ENCODE peak calls at places on chromosomes 11 and 22, in nine cellular contexts. One of them, this sample, is unnamed.

GRCh38 chr11:79025097-79025496 is 415.7 kb downstream of the TENM4 start:
- DNase-seq in CD4-positive, alpha-beta T cell: no peak
- DNase-seq in H9: no peak
- DNase-seq in BE2C: no peak
- DNase-seq in osteocyte: no peak
- DNase-seq in endothelial cell: no peak
- DNase-seq in A673: no peak
- DNase-seq in epithelial cell of esophagus: no peak
- DNase-seq in CD8-positive, alpha-beta T cell: no peak
- DNase-seq in this sample: no peak

GRCh38 chr11:42200311-42200710 is 740.9 kb upstream of the LRRC4C start:
- DNase-seq in osteocyte: no peak
- DNase-seq in CD8-positive, alpha-beta T cell: no peak
- DNase-seq in epithelial cell of esophagus: no peak
- DNase-seq in H9: no peak
- DNase-seq in A673: no peak
- DNase-seq in CD4-positive, alpha-beta T cell: no peak
- DNase-seq in BE2C: no peak
- DNase-seq in endothelial cell: no peak
- DNase-seq in this sample: no peak

GRCh38 chr11:122215244-122215992 is 99.4 kb upstream of the BLID start:
- DNase-seq in endothelial cell: peak
- DNase-seq in CD8-positive, alpha-beta T cell: no peak
- DNase-seq in H9: peak
- DNase-seq in BE2C: peak
- DNase-seq in osteocyte: peak
- DNase-seq in A673: peak
- DNase-seq in epithelial cell of esophagus: peak
- DNase-seq in CD4-positive, alpha-beta T cell: no peak
- DNase-seq in this sample: peak

GRCh38 chr11:125164422-125165110 is at the start of gene PKNOX2:
- DNase-seq in CD4-positive, alpha-beta T cell: peak
- DNase-seq in epithelial cell of esophagus: peak
- DNase-seq in A673: peak
- DNase-seq in BE2C: peak
- DNase-seq in osteocyte: peak
- DNase-seq in H9: peak
- DNase-seq in CD8-positive, alpha-beta T cell: peak
- DNase-seq in endothelial cell: peak
- DNase-seq in this sample: peak

GRCh38 chr11:65553301-65554001 is 4.7 kb downstream of the LTBP3 start:
- DNase-seq in CD8-positive, alpha-beta T cell: peak
- DNase-seq in A673: peak
- DNase-seq in BE2C: peak
- DNase-seq in H9: peak
- DNase-seq in osteocyte: no peak
- DNase-seq in CD4-positive, alpha-beta T cell: peak
- DNase-seq in endothelial cell: no peak
- DNase-seq in epithelial cell of esophagus: no peak
- DNase-seq in this sample: no peak

GRCh38 chr11:83284501-83285051 is 1.6 kb downstream of the CCDC90B start:
- DNase-seq in epithelial cell of esophagus: no peak
- DNase-seq in BE2C: no peak
- DNase-seq in osteocyte: no peak
- DNase-seq in A673: no peak
- DNase-seq in H9: no peak
- DNase-seq in endothelial cell: no peak
- DNase-seq in CD8-positive, alpha-beta T cell: no peak
- DNase-seq in CD4-positive, alpha-beta T cell: no peak
- DNase-seq in this sample: no peak

GRCh38 chr11:69707156-69707555 is 3.3 kb upstream of the FGF19 start:
- DNase-seq in A673: peak
- DNase-seq in CD4-positive, alpha-beta T cell: no peak
- DNase-seq in endothelial cell: no peak
- DNase-seq in BE2C: no peak
- DNase-seq in H9: no peak
- DNase-seq in osteocyte: no peak
- DNase-seq in epithelial cell of esophagus: peak
- DNase-seq in CD8-positive, alpha-beta T cell: no peak
- DNase-seq in this sample: no peak

GRCh38 chr11:134538793-134539192 is 126.8 kb upstream of the B3GAT1 start:
- DNase-seq in A673: no peak
- DNase-seq in H9: no peak
- DNase-seq in epithelial cell of esophagus: no peak
- DNase-seq in endothelial cell: no peak
- DNase-seq in BE2C: no peak
- DNase-seq in CD8-positive, alpha-beta T cell: no peak
- DNase-seq in CD4-positive, alpha-beta T cell: no peak
- DNase-seq in osteocyte: peak
- DNase-seq in this sample: no peak

GRCh38 chr11:6418199-6418957 is 516 bp downstream of the APBB1 start:
- DNase-seq in osteocyte: no peak
- DNase-seq in A673: no peak
- DNase-seq in epithelial cell of esophagus: no peak
- DNase-seq in H9: peak
- DNase-seq in endothelial cell: peak
- DNase-seq in BE2C: peak
- DNase-seq in CD4-positive, alpha-beta T cell: peak
- DNase-seq in CD8-positive, alpha-beta T cell: no peak
- DNase-seq in this sample: no peak
- TF ChIP-seq CTCF in osteocyte: no peak
- TF ChIP-seq CTCF in A673: no peak
- TF ChIP-seq CTCF in epithelial cell of esophagus: no peak
- TF ChIP-seq CTCF in H9: no peak
- TF ChIP-seq CTCF in endothelial cell: no peak
- TF ChIP-seq CTCF in BE2C: no peak
- TF ChIP-seq CTCF in CD4-positive, alpha-beta T cell: no peak
- TF ChIP-seq CTCF in CD8-positive, alpha-beta T cell: no peak
- TF ChIP-seq CTCF in this sample: no peak

GRCh38 chr11:113907681-113908080 is 3.1 kb downstream of the HTR3B start:
- DNase-seq in CD4-positive, alpha-beta T cell: no peak
- DNase-seq in CD8-positive, alpha-beta T cell: no peak
- DNase-seq in endothelial cell: no peak
- DNase-seq in epithelial cell of esophagus: no peak
- DNase-seq in osteocyte: peak
- DNase-seq in A673: no peak
- DNase-seq in H9: no peak
- DNase-seq in BE2C: no peak
- DNase-seq in this sample: no peak

GRCh38 chr11:113906038-113906437 is 1.4 kb downstream of the HTR3B start:
- DNase-seq in CD8-positive, alpha-beta T cell: no peak
- DNase-seq in H9: peak
- DNase-seq in A673: peak
- DNase-seq in CD4-positive, alpha-beta T cell: no peak
- DNase-seq in osteocyte: no peak
- DNase-seq in endothelial cell: peak
- DNase-seq in BE2C: peak
- DNase-seq in epithelial cell of esophagus: peak
- DNase-seq in this sample: no peak

GRCh38 chr11:113908107-113908506 is 3.5 kb downstream of the HTR3B start:
- DNase-seq in epithelial cell of esophagus: no peak
- DNase-seq in osteocyte: peak
- DNase-seq in endothelial cell: no peak
- DNase-seq in H9: no peak
- DNase-seq in BE2C: no peak
- DNase-seq in CD8-positive, alpha-beta T cell: no peak
- DNase-seq in A673: peak
- DNase-seq in CD4-positive, alpha-beta T cell: no peak
- DNase-seq in this sample: no peak

GRCh38 chr11:113907155-113907554 is 2.6 kb downstream of the HTR3B start:
- DNase-seq in A673: no peak
- DNase-seq in CD8-positive, alpha-beta T cell: no peak
- DNase-seq in CD4-positive, alpha-beta T cell: no peak
- DNase-seq in endothelial cell: no peak
- DNase-seq in epithelial cell of esophagus: no peak
- DNase-seq in H9: no peak
- DNase-seq in osteocyte: no peak
- DNase-seq in BE2C: no peak
- DNase-seq in this sample: no peak

GRCh38 chr11:113906515-113906914 is 1.9 kb downstream of the HTR3B start:
- DNase-seq in BE2C: no peak
- DNase-seq in H9: no peak
- DNase-seq in CD4-positive, alpha-beta T cell: no peak
- DNase-seq in epithelial cell of esophagus: no peak
- DNase-seq in A673: no peak
- DNase-seq in CD8-positive, alpha-beta T cell: no peak
- DNase-seq in osteocyte: peak
- DNase-seq in endothelial cell: no peak
- DNase-seq in this sample: no peak
- TF ChIP-seq CTCF in BE2C: no peak
- TF ChIP-seq CTCF in H9: no peak
- TF ChIP-seq CTCF in CD4-positive, alpha-beta T cell: no peak
- TF ChIP-seq CTCF in epithelial cell of esophagus: no peak
- TF ChIP-seq CTCF in A673: no peak
- TF ChIP-seq CTCF in CD8-positive, alpha-beta T cell: no peak
- TF ChIP-seq CTCF in osteocyte: no peak
- TF ChIP-seq CTCF in endothelial cell: no peak
- TF ChIP-seq CTCF in this sample: no peak

GRCh38 chr22:17785185-17786184 is 11.2 kb upstream of the BID start:
- DNase-seq in BE2C: no peak
- DNase-seq in epithelial cell of esophagus: peak
- DNase-seq in CD8-positive, alpha-beta T cell: peak
- DNase-seq in endothelial cell: peak
- DNase-seq in H9: peak
- DNase-seq in CD4-positive, alpha-beta T cell: peak
- DNase-seq in A673: peak
- DNase-seq in osteocyte: no peak
- DNase-seq in this sample: no peak
- TF ChIP-seq CTCF in BE2C: peak
- TF ChIP-seq CTCF in epithelial cell of esophagus: peak
- TF ChIP-seq CTCF in CD8-positive, alpha-beta T cell: peak
- TF ChIP-seq CTCF in endothelial cell: peak
- TF ChIP-seq CTCF in H9: peak
- TF ChIP-seq CTCF in CD4-positive, alpha-beta T cell: peak
- TF ChIP-seq CTCF in A673: peak
- TF ChIP-seq CTCF in osteocyte: peak
- TF ChIP-seq CTCF in this sample: peak

DNA sequence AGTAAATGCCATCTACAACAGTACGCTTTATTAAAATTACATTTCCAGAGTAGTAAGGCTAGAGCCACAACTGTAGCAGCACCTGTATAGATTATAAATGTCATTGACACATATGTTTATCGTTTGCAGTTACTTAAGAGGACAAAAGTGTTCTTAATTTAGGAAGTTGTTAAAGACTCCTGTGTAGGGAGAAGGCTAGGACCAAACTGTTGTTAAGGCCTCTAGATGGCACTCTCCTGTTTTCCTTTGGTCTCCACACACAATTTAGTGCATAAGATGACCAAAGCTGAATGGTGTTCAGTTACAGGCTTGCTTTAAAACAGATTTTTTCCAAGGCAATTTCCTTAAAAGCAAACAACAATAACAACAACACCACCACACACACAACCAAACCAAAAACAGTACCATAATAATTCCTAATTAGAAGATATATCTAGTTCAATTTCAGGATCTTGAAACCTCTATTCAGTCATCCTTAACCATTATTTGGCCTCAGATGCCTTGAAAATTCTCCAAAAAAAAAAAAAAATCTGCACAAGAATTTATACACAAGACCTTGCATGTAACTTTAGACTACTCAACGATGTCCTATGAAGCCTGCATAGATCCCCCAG is 42.5 kb upstream of the APOA1 start:
- DNase-seq in CD4-positive, alpha-beta T cell: no peak
- DNase-seq in A673: peak
- DNase-seq in CD8-positive, alpha-beta T cell: no peak
- DNase-seq in endothelial cell: peak
- DNase-seq in H9: no peak
- DNase-seq in BE2C: no peak
- DNase-seq in osteocyte: no peak
- DNase-seq in epithelial cell of esophagus: peak
- DNase-seq in this sample: no peak
- TF ChIP-seq CTCF in CD4-positive, alpha-beta T cell: peak
- TF ChIP-seq CTCF in A673: peak
- TF ChIP-seq CTCF in CD8-positive, alpha-beta T cell: peak
- TF ChIP-seq CTCF in endothelial cell: peak
- TF ChIP-seq CTCF in H9: peak
- TF ChIP-seq CTCF in BE2C: peak
- TF ChIP-seq CTCF in osteocyte: peak
- TF ChIP-seq CTCF in epithelial cell of esophagus: peak
- TF ChIP-seq CTCF in this sample: peak

GRCh38 chr11:127590319-127590718 is 589.7 kb upstream of the KIRREL3 start:
- DNase-seq in CD8-positive, alpha-beta T cell: no peak
- DNase-seq in CD4-positive, alpha-beta T cell: no peak
- DNase-seq in epithelial cell of esophagus: no peak
- DNase-seq in osteocyte: no peak
- DNase-seq in endothelial cell: no peak
- DNase-seq in H9: no peak
- DNase-seq in A673: no peak
- DNase-seq in BE2C: no peak
- DNase-seq in this sample: no peak
- TF ChIP-seq CTCF in CD8-positive, alpha-beta T cell: no peak
- TF ChIP-seq CTCF in CD4-positive, alpha-beta T cell: no peak
- TF ChIP-seq CTCF in epithelial cell of esophagus: no peak
- TF ChIP-seq CTCF in osteocyte: no peak
- TF ChIP-seq CTCF in endothelial cell: no peak
- TF ChIP-seq CTCF in H9: no peak
- TF ChIP-seq CTCF in A673: no peak
- TF ChIP-seq CTCF in BE2C: no peak
- TF ChIP-seq CTCF in this sample: no peak

GRCh38 chr22:18970180-18970947 is 34.3 kb upstream of the PRODH start:
- DNase-seq in CD8-positive, alpha-beta T cell: no peak
- DNase-seq in A673: peak
- DNase-seq in CD4-positive, alpha-beta T cell: no peak
- DNase-seq in BE2C: peak
- DNase-seq in endothelial cell: peak
- DNase-seq in H9: peak
- DNase-seq in osteocyte: no peak
- DNase-seq in epithelial cell of esophagus: peak
- DNase-seq in this sample: no peak
- TF ChIP-seq CTCF in CD8-positive, alpha-beta T cell: no peak
- TF ChIP-seq CTCF in A673: peak
- TF ChIP-seq CTCF in CD4-positive, alpha-beta T cell: no peak
- TF ChIP-seq CTCF in BE2C: no peak
- TF ChIP-seq CTCF in endothelial cell: no peak
- TF ChIP-seq CTCF in H9: peak
- TF ChIP-seq CTCF in osteocyte: peak
- TF ChIP-seq CTCF in epithelial cell of esophagus: no peak
- TF ChIP-seq CTCF in this sample: no peak

This sample was measured in D721Med.